ENCODE peak calls at places on chromosomes 1 and 21, in four cellular contexts. One of them, this sample, is unnamed.

GRCh38 chr1:83770322-83770661 is 228.6 kb downstream of the TTLL7 start:
- DNase-seq in WTC11: no peak
- DNase-seq in A549: no peak
- DNase-seq in HepG2: no peak
- DNase-seq in this sample: no peak

GRCh38 chr1:234825498-234826176 is 215.7 kb upstream of the IRF2BP2 start:
- DNase-seq in WTC11: no peak
- DNase-seq in A549: no peak
- DNase-seq in HepG2: no peak
- DNase-seq in this sample: no peak

GRCh38 chr1:84146375-84147032 is 2.4 kb downstream of the PRKACB start:
- DNase-seq in WTC11: no peak
- DNase-seq in A549: no peak
- DNase-seq in HepG2: no peak
- DNase-seq in this sample: no peak

GRCh38 chr1:29805122-29805895 is 569.0 kb downstream of the PTPRU start:
- DNase-seq in WTC11: no peak
- DNase-seq in A549: no peak
- DNase-seq in HepG2: no peak
- DNase-seq in this sample: no peak

GRCh38 chr1:206979379-206980043 is 9.3 kb upstream of the FCAMR start:
- DNase-seq in WTC11: no peak
- DNase-seq in A549: peak
- DNase-seq in HepG2: peak
- DNase-seq in this sample: peak

GRCh38 chr1:172650474-172651193 is 8.3 kb upstream of the FASLG start:
- DNase-seq in WTC11: no peak
- DNase-seq in A549: no peak
- DNase-seq in HepG2: no peak
- DNase-seq in this sample: no peak

GRCh38 chr1:20211511-20211931 is 25.2 kb upstream of the PLA2G2C start:
- DNase-seq in WTC11: no peak
- DNase-seq in A549: peak
- DNase-seq in HepG2: no peak
- DNase-seq in this sample: no peak

GRCh38 chr1:231415018-231415583 is 7.0 kb downstream of the EGLN1 start:
- DNase-seq in WTC11: no peak
- DNase-seq in A549: no peak
- DNase-seq in HepG2: no peak
- DNase-seq in this sample: no peak

GRCh38 chr1:215647738-215648137 is 80.6 kb downstream of the KCTD3 start:
- DNase-seq in WTC11: no peak
- DNase-seq in A549: no peak
- DNase-seq in HepG2: no peak
- DNase-seq in this sample: no peak

GRCh38 chr1:16980473-16981268 is at the start of gene MFAP2:
- DNase-seq in WTC11: peak
- DNase-seq in A549: no peak
- DNase-seq in HepG2: no peak
- DNase-seq in this sample: no peak

GRCh38 chr1:43597721-43598120 is 52.2 kb upstream of the KDM4A start:
- DNase-seq in WTC11: no peak
- DNase-seq in A549: no peak
- DNase-seq in HepG2: no peak
- DNase-seq in this sample: no peak

GRCh38 chr1:98051065-98051675 is 130.3 kb upstream of the DPYD start:
- DNase-seq in WTC11: peak
- DNase-seq in A549: peak
- DNase-seq in HepG2: peak
- DNase-seq in this sample: peak

GRCh38 chr21:42423197-42423675 is 19.5 kb downstream of the UBASH3A start:
- DNase-seq in WTC11: no peak
- DNase-seq in A549: no peak
- DNase-seq in HepG2: no peak
- DNase-seq in this sample: no peak

GRCh38 chr1:5297199-5297877 is 642.9 kb downstream of the AJAP1 start:
- DNase-seq in WTC11: no peak
- DNase-seq in A549: no peak
- DNase-seq in HepG2: no peak
- DNase-seq in this sample: no peak

GRCh38 chr21:30695956-30696355 is 22.6 kb downstream of the KRTAP21-3 start:
- DNase-seq in WTC11: no peak
- DNase-seq in A549: no peak
- DNase-seq in HepG2: no peak
- DNase-seq in this sample: no peak

GRCh38 chr21:43292041-43292865 is 123.4 kb downstream of the CRYAA start:
- DNase-seq in WTC11: no peak
- DNase-seq in A549: no peak
- DNase-seq in HepG2: no peak
- DNase-seq in this sample: no peak

GRCh38 chr1:37793773-37794371 is at the start of gene MANEAL:
- DNase-seq in WTC11: peak
- DNase-seq in A549: peak
- DNase-seq in HepG2: no peak
- DNase-seq in this sample: peak

GRCh38 chr1:151611288-151611790 is 511 bp upstream of the SNX27 start:
- DNase-seq in WTC11: no peak
- DNase-seq in A549: no peak
- DNase-seq in HepG2: peak
- DNase-seq in this sample: no peak

GRCh38 chr1:151613275-151613867 is 1.5 kb downstream of the SNX27 start:
- DNase-seq in WTC11: no peak
- DNase-seq in A549: no peak
- DNase-seq in HepG2: no peak
- DNase-seq in this sample: no peak

GRCh38 chr1:151611832-151612505 is at the start of gene SNX27:
- DNase-seq in WTC11: peak
- DNase-seq in A549: peak
- DNase-seq in HepG2: peak
- DNase-seq in this sample: peak

GRCh38 chr1:151610142-151610541 is 1.7 kb upstream of the SNX27 start:
- DNase-seq in WTC11: no peak
- DNase-seq in A549: no peak
- DNase-seq in HepG2: no peak
- DNase-seq in this sample: no peak

GRCh38 chr1:151612506-151613274 is 840 bp downstream of the SNX27 start:
- DNase-seq in WTC11: peak
- DNase-seq in A549: no peak
- DNase-seq in HepG2: no peak
- DNase-seq in this sample: no peak
- TF ChIP-seq HMGXB4 in WTC11: no peak
- TF ChIP-seq HMGXB4 in A549: no peak
- TF ChIP-seq HMGXB4 in HepG2: no peak
- TF ChIP-seq HMGXB4 in this sample: no peak

GRCh38 chr21:40120944-40121575 is 253.8 kb downstream of the PCP4 start:
- DNase-seq in WTC11: no peak
- DNase-seq in A549: peak
- DNase-seq in HepG2: peak
- DNase-seq in this sample: peak
- TF ChIP-seq HMGXB4 in WTC11: no peak
- TF ChIP-seq HMGXB4 in A549: no peak
- TF ChIP-seq HMGXB4 in HepG2: no peak
- TF ChIP-seq HMGXB4 in this sample: no peak

DNA sequence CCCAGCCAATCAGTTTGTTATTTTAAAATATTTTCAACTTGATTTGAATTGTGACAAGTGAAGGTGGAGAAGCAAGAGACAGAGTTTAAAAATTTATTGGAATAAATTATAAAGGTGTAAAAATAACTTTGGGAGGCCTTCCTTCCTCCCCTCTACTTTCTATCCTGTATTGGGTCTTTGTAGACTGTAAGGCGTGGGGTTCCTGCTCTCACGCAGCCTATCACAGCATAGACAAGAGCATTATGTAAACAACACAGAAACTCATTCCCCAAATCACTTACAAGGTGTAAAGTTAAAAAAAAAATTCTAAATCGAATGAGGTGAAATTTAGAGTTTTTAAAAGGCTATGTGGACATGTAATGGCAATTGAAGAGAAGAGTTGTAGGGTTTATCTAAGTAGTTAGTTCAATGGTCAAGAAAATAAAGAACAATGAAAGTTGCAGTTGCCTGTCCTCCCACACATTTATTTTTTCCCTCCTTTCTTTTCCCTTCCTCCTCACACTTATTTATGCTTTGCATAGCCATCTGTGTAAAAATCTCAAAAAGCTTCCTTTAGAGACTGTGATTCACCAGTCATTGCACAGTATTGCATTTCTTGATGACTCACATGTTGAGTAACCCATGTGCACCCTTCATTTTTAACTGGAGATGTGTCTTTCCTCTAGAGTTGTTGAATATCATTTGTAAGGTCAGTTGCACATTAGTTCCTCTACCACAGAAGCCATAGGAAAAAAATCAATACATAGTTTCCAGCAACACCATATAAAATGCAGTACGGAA is 242.2 kb downstream of the PTPRC start:
- DNase-seq in WTC11: no peak
- DNase-seq in A549: peak
- DNase-seq in HepG2: peak
- DNase-seq in this sample: no peak
- TF ChIP-seq HMGXB4 in WTC11: no peak
- TF ChIP-seq HMGXB4 in A549: no peak
- TF ChIP-seq HMGXB4 in HepG2: no peak
- TF ChIP-seq HMGXB4 in this sample: no peak

GRCh38 chr1:160367934-160368923 is 1.4 kb downstream of the NHLH1 start:
- DNase-seq in WTC11: no peak
- DNase-seq in A549: no peak
- DNase-seq in HepG2: no peak
- DNase-seq in this sample: peak
- TF ChIP-seq HMGXB4 in WTC11: no peak
- TF ChIP-seq HMGXB4 in A549: no peak
- TF ChIP-seq HMGXB4 in HepG2: no peak
- TF ChIP-seq HMGXB4 in this sample: no peak

DNA sequence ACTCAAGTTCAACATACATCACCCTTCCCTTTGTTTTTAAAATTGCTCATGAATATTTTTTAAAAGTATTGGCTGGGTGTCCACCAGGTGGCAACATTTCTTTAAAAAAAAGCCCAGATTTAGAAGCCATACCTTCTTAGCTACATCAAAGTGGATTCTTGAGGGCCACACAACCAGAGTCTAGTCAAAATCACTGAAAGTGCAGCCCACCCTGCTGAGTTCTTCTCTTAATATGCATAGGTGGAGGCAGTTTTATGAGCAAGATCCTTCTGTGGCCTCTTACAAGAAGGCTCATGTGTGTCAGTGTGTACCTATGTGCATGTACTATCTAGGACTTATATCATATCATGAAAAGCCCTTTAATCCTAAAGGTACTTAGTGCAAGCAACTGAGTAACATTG is 16.9 kb upstream of the GNG12 start:
- DNase-seq in WTC11: no peak
- DNase-seq in A549: no peak
- DNase-seq in HepG2: no peak
- DNase-seq in this sample: peak
- TF ChIP-seq HMGXB4 in WTC11: no peak
- TF ChIP-seq HMGXB4 in A549: no peak
- TF ChIP-seq HMGXB4 in HepG2: no peak
- TF ChIP-seq HMGXB4 in this sample: no peak

This sample was measured in K562.